ENCODE peak calls at places on chromosome 13, in nine cellular contexts. W, B, K, R, E, H, A, I and L are unnamed samples.

GRCh38 chr13:113635048-113635420 is 23.0 kb downstream of the ATP4B start:
- DNase-seq in W (no peak), B (no peak), K (no peak), R (no peak), E (no peak), H (no peak), A (no peak), I (no peak), L (no peak)

GRCh38 chr13:33179463-33179862 is 106.1 kb downstream of the STARD13 start:
- DNase-seq in W (no peak), B (no peak), K (no peak), R (no peak), E (no peak), H (no peak), A (peak), I (no peak), L (no peak)

GRCh38 chr13:75762066-75762937 is 126.2 kb downstream of the LMO7 start:
- DNase-seq in W (no peak), B (no peak), K (no peak), R (no peak), E (no peak), H (no peak), A (no peak), I (peak), L (no peak)

GRCh38 chr13:30864352-30865130 is 41.5 kb upstream of the MEDAG start:
- DNase-seq in W (no peak), B (peak), K (no peak), R (no peak), E (peak), H (peak), A (no peak), I (no peak), L (no peak)

GRCh38 chr13:59458908-59459579 is 704.7 kb downstream of the DIAPH3 start:
- DNase-seq in W (no peak), B (peak), K (no peak), R (no peak), E (no peak), H (peak), A (peak), I (no peak), L (no peak)

GRCh38 chr13:79393564-79394249 is 12.3 kb downstream of the RBM26 start:
- DNase-seq in W (no peak), B (no peak), K (peak), R (no peak), E (no peak), H (no peak), A (peak), I (no peak), L (peak)

GRCh38 chr13:49560270-49561063 is 24.9 kb downstream of the RCBTB1 start:
- DNase-seq in W (no peak), B (no peak), K (no peak), R (no peak), E (no peak), H (no peak), A (peak), I (no peak), L (no peak)

GRCh38 chr13:114080739-114081561 is 51.5 kb downstream of the RASA3 start:
- DNase-seq in W (no peak), B (no peak), K (no peak), R (no peak), E (peak), H (no peak), A (no peak), I (no peak), L (no peak)

GRCh38 chr13:112252744-112253590 is 123.2 kb upstream of the SPACA7 start:
- DNase-seq in W (no peak), B (no peak), K (no peak), R (no peak), E (no peak), H (no peak), A (no peak), I (peak), L (peak)

GRCh38 chr13:77698211-77699058 is 948 bp downstream of the SLAIN1 start:
- DNase-seq in W (no peak), B (no peak), K (no peak), R (peak), E (peak), H (peak), A (peak), I (peak), L (no peak)

GRCh38 chr13:33218020-33218419 is 67.5 kb downstream of the STARD13 start:
- DNase-seq in W (no peak), B (no peak), K (no peak), R (no peak), E (no peak), H (no peak), A (no peak), I (no peak), L (no peak)

GRCh38 chr13:74067818-74068217 is 66.4 kb downstream of the KLF12 start:
- DNase-seq in W (no peak), B (peak), K (no peak), R (no peak), E (no peak), H (no peak), A (no peak), I (no peak), L (no peak)

GRCh38 chr13:33321686-33322473 is 36.3 kb upstream of the STARD13 start:
- DNase-seq in W (no peak), B (no peak), K (no peak), R (no peak), E (no peak), H (peak), A (no peak), I (no peak), L (no peak)

GRCh38 chr13:79628463-79628862 is 147.5 kb downstream of the NDFIP2 start:
- DNase-seq in W (no peak), B (no peak), K (no peak), R (no peak), E (no peak), H (no peak), A (no peak), I (no peak), L (no peak)

GRCh38 chr13:60095300-60095699 is 68.4 kb downstream of the DIAPH3 start:
- DNase-seq in W (no peak), B (no peak), K (no peak), R (no peak), E (no peak), H (no peak), A (no peak), I (no peak), L (no peak)

GRCh38 chr13:42418184-42418583 is 146.2 kb downstream of the AKAP11 start:
- DNase-seq in W (no peak), B (no peak), K (no peak), R (no peak), E (no peak), H (no peak), A (no peak), I (no peak), L (no peak)

GRCh38 chr13:24253520-24254150 is 55.7 kb upstream of the C1QTNF9 start:
- DNase-seq in W (no peak), B (no peak), K (no peak), R (no peak), E (no peak), H (no peak), A (no peak), I (no peak), L (no peak)